ENCODE peak calls at places on chromosomes 4 and X, in five cellular contexts. One of them, this sample, is unnamed.

GRCh38 chr4:147801820-147802219 is 69.9 kb downstream of the ARHGAP10 start:
- DNase-seq in SK-N-SH: no peak
- DNase-seq in HCT116: no peak
- DNase-seq in K562: no peak
- DNase-seq in HepG2: no peak
- DNase-seq in this sample: no peak

GRCh38 chrX:13699183-13699826 is 10.4 kb downstream of the RAB9A start:
- DNase-seq in SK-N-SH: no peak
- DNase-seq in HCT116: no peak
- DNase-seq in K562: peak
- DNase-seq in HepG2: no peak
- DNase-seq in this sample: no peak

GRCh38 chr4:107349266-107349665 is 313.2 kb upstream of the DKK2 start:
- DNase-seq in SK-N-SH: peak
- DNase-seq in HCT116: no peak
- DNase-seq in K562: no peak
- DNase-seq in HepG2: no peak
- DNase-seq in this sample: no peak

GRCh38 chr4:189304755-189305154 is 635.9 kb upstream of the FRG1 start:
- DNase-seq in SK-N-SH: peak
- DNase-seq in HCT116: no peak
- DNase-seq in K562: no peak
- DNase-seq in HepG2: no peak
- DNase-seq in this sample: no peak

GRCh38 chrX:72169008-72169728 is 12.4 kb upstream of the PIN4 start:
- DNase-seq in SK-N-SH: no peak
- DNase-seq in HCT116: no peak
- DNase-seq in K562: peak
- DNase-seq in HepG2: no peak
- DNase-seq in this sample: no peak

GRCh38 chr4:141028024-141028529 is 105.2 kb downstream of the RNF150 start:
- DNase-seq in SK-N-SH: peak
- DNase-seq in HCT116: no peak
- DNase-seq in K562: no peak
- DNase-seq in HepG2: no peak
- DNase-seq in this sample: no peak

GRCh38 chrX:20028588-20028987 is 37.7 kb upstream of the BCLAF3 start:
- DNase-seq in SK-N-SH: no peak
- DNase-seq in HCT116: no peak
- DNase-seq in K562: no peak
- DNase-seq in HepG2: peak
- DNase-seq in this sample: no peak

GRCh38 chrX:49876750-49877149 is 2.5 kb upstream of the USP27X start:
- DNase-seq in SK-N-SH: peak
- DNase-seq in HCT116: peak
- DNase-seq in K562: peak
- DNase-seq in HepG2: peak
- DNase-seq in this sample: no peak

GRCh38 chr4:91092398-91092955 is 965.3 kb downstream of the CCSER1 start:
- DNase-seq in SK-N-SH: no peak
- DNase-seq in HCT116: no peak
- DNase-seq in K562: no peak
- DNase-seq in HepG2: no peak
- DNase-seq in this sample: no peak

GRCh38 chr4:4461850-4462249 is 74.9 kb downstream of the NSG1 start:
- DNase-seq in SK-N-SH: peak
- DNase-seq in HCT116: no peak
- DNase-seq in K562: peak
- DNase-seq in HepG2: peak
- DNase-seq in this sample: no peak

GRCh38 chr4:40059362-40059761 is 2.7 kb downstream of the N4BP2 start:
- DNase-seq in SK-N-SH: no peak
- DNase-seq in HCT116: no peak
- DNase-seq in K562: no peak
- DNase-seq in HepG2: no peak
- DNase-seq in this sample: no peak

GRCh38 chr4:147078875-147079658 is 133.4 kb upstream of the TTC29 start:
- DNase-seq in SK-N-SH: peak
- DNase-seq in HCT116: no peak
- DNase-seq in K562: no peak
- DNase-seq in HepG2: no peak
- DNase-seq in this sample: no peak

GRCh38 chr4:16267639-16268038 is 41.4 kb upstream of the TAPT1 start:
- DNase-seq in SK-N-SH: no peak
- DNase-seq in HCT116: no peak
- DNase-seq in K562: no peak
- DNase-seq in HepG2: no peak
- DNase-seq in this sample: no peak

GRCh38 chr4:38455092-38455855 is 208.7 kb upstream of the KLF3 start:
- DNase-seq in SK-N-SH: no peak
- DNase-seq in HCT116: no peak
- DNase-seq in K562: no peak
- DNase-seq in HepG2: no peak
- DNase-seq in this sample: peak
- TF ChIP-seq ZBTB33 in SK-N-SH: no peak
- TF ChIP-seq ZBTB33 in HCT116: no peak
- TF ChIP-seq ZBTB33 in K562: no peak
- TF ChIP-seq ZBTB33 in HepG2: no peak
- TF ChIP-seq ZBTB33 in this sample: no peak

GRCh38 chr4:111883557-111883999 is 261.7 kb upstream of the FAM241A start:
- DNase-seq in SK-N-SH: no peak
- DNase-seq in HCT116: no peak
- DNase-seq in K562: no peak
- DNase-seq in HepG2: no peak
- DNase-seq in this sample: no peak
- TF ChIP-seq ZBTB33 in SK-N-SH: no peak
- TF ChIP-seq ZBTB33 in HCT116: no peak
- TF ChIP-seq ZBTB33 in K562: no peak
- TF ChIP-seq ZBTB33 in HepG2: no peak
- TF ChIP-seq ZBTB33 in this sample: no peak

GRCh38 chr4:79042079-79042674 is 102.9 kb upstream of the PAQR3 start:
- DNase-seq in SK-N-SH: peak
- DNase-seq in HCT116: peak
- DNase-seq in K562: peak
- DNase-seq in HepG2: peak
- DNase-seq in this sample: no peak
- TF ChIP-seq ZBTB33 in SK-N-SH: no peak
- TF ChIP-seq ZBTB33 in HCT116: no peak
- TF ChIP-seq ZBTB33 in K562: no peak
- TF ChIP-seq ZBTB33 in HepG2: no peak
- TF ChIP-seq ZBTB33 in this sample: no peak

GRCh38 chrX:103831342-103831802 is 685 bp downstream of the RAB9B start:
- DNase-seq in SK-N-SH: peak
- DNase-seq in HCT116: no peak
- DNase-seq in K562: peak
- DNase-seq in HepG2: no peak
- DNase-seq in this sample: no peak
- TF ChIP-seq ZBTB33 in SK-N-SH: no peak
- TF ChIP-seq ZBTB33 in HCT116: no peak
- TF ChIP-seq ZBTB33 in K562: no peak
- TF ChIP-seq ZBTB33 in HepG2: no peak
- TF ChIP-seq ZBTB33 in this sample: no peak

GRCh38 chr4:71188197-71188625 is 150.6 kb upstream of the SLC4A4 start:
- DNase-seq in SK-N-SH: no peak
- DNase-seq in HCT116: no peak
- DNase-seq in K562: no peak
- DNase-seq in HepG2: no peak
- DNase-seq in this sample: no peak
- TF ChIP-seq ZBTB33 in SK-N-SH: no peak
- TF ChIP-seq ZBTB33 in HCT116: no peak
- TF ChIP-seq ZBTB33 in K562: no peak
- TF ChIP-seq ZBTB33 in HepG2: no peak
- TF ChIP-seq ZBTB33 in this sample: no peak

This sample was measured in GM12878.